ENCODE peak calls at places on chromosome 14, in nine cellular contexts. A, E, F, N, K, X, O, I and V are unnamed samples.

GRCh38 chr14:74965770-74966153 is 10.4 kb upstream of the PGF start:
- DNase-seq in K (no peak), N (no peak), X (no peak), I (no peak), E (no peak), F (no peak), A (no peak), O (no peak), V (no peak)

GRCh38 chr14:70018246-70018645 is 139.0 kb downstream of the SMOC1 start:
- DNase-seq in F (no peak), O (no peak), X (no peak), N (no peak), A (no peak), K (no peak), I (no peak), E (no peak), V (no peak)

GRCh38 chr14:23294346-23294733 is 8.3 kb downstream of the PPP1R3E start:
- DNase-seq in I (no peak), E (no peak), O (no peak), K (no peak), F (no peak), X (no peak), A (no peak), N (no peak), V (no peak)

GRCh38 chr14:95537298-95538089 is 2.6 kb downstream of the GLRX5 start:
- DNase-seq in F (no peak), E (no peak), N (no peak), X (no peak), I (no peak), K (no peak), O (no peak), A (no peak), V (no peak)

GRCh38 chr14:61761959-61762786 is at the start of gene SNAPC1:
- DNase-seq in E (peak; percentile 96), F (peak; percentile 98), I (peak; percentile 98), O (peak; percentile 98), K (peak; percentile 96), N (peak; percentile 96), A (peak; percentile 99), X (peak; percentile 98), V (peak; percentile 96)

GRCh38 chr14:38257500-38257899 is 1.6 kb upstream of the CLEC14A start:
- DNase-seq in X (no peak), A (no peak), F (no peak), E (no peak), I (no peak), K (no peak), N (no peak), O (no peak), V (no peak)

GRCh38 chr14:95359974-95360826 is 40.5 kb upstream of the CLMN start:
- DNase-seq in O (no peak), E (no peak), N (peak; percentile 79), F (no peak), A (peak; percentile 60), X (no peak), K (no peak), I (no peak), V (no peak)

GRCh38 chr14:91250912-91251311 is 6.4 kb upstream of the GPR68 start:
- DNase-seq in N (no peak), A (no peak), E (no peak), X (no peak), F (no peak), O (no peak), I (no peak), K (no peak), V (no peak)

GRCh38 chr14:89457007-89457406 is 40.0 kb upstream of the FOXN3 start:
- DNase-seq in O (no peak), F (no peak), N (no peak), I (no peak), K (no peak), E (no peak), X (no peak), A (no peak), V (no peak)

GRCh38 chr14:68734231-68734732 is 58.6 kb downstream of the ZFP36L1 start:
- DNase-seq in N (no peak), A (no peak), F (no peak), O (peak; percentile 65), X (no peak), E (no peak), K (no peak), I (peak; percentile 39), V (no peak)

GRCh38 chr14:80629606-80630005 is 311.9 kb downstream of the CEP128 start:
- DNase-seq in K (no peak), X (no peak), I (no peak), N (no peak), E (no peak), O (no peak), A (peak; percentile 22), F (no peak), V (no peak)

GRCh38 chr14:34843011-34843554 is 32.1 kb downstream of the BAZ1A start:
- DNase-seq in O (no peak), A (peak; percentile 50), K (peak; percentile 59), I (peak; percentile 29), N (no peak), X (no peak), F (no peak), E (no peak), V (no peak)

GRCh38 chr14:56487090-56487667 is 92.4 kb upstream of the TMEM260 start:
- DNase-seq in N (no peak), X (no peak), K (peak; percentile 3), O (no peak), E (no peak), I (no peak), A (peak; percentile 57), F (no peak), V (no peak)

GRCh38 chr14:79483472-79483871 is 727.8 kb downstream of the DIO2 start:
- DNase-seq in F (no peak), O (no peak), A (peak; percentile 67), E (no peak), N (no peak), I (no peak), X (no peak), K (no peak), V (no peak)

GRCh38 chr14:105857816-105858675 is 331.7 kb downstream of the TMEM121 start:
- DNase-seq in O (peak; percentile 19), X (peak; percentile 16), E (no peak), I (no peak), N (peak; percentile 11), K (no peak), F (no peak), A (no peak), V (peak; percentile 36)

GRCh38 chr14:24887623-24888304 is 162.2 kb downstream of the STXBP6 start:
- DNase-seq in K (no peak), I (no peak), A (peak; percentile 54), E (no peak), X (no peak), N (no peak), O (no peak), F (no peak), V (no peak)

GRCh38 chr14:103408491-103409155 is 23.4 kb downstream of the MARK3 start:
- DNase-seq in E (no peak), O (no peak), I (no peak), X (peak; percentile 54), N (no peak), K (no peak), F (no peak), A (peak; percentile 66), V (no peak)

GRCh38 chr14:93893550-93894329 is 33.4 kb upstream of the FAM181A start:
- DNase-seq in A (no peak), X (no peak), O (no peak), I (no peak), E (no peak), N (no peak), K (no peak), F (no peak), V (no peak)

GRCh38 chr14:34175574-34175973 is 224.7 kb upstream of the EGLN3 start:
- DNase-seq in X (no peak), F (no peak), O (no peak), A (no peak), E (no peak), I (no peak), N (no peak), K (no peak), V (no peak)

GRCh38 chr14:62711351-62712023 is 333.8 kb downstream of the KCNH5 start:
- DNase-seq in N (no peak), E (no peak), A (no peak), I (no peak), F (no peak), X (no peak), K (no peak), O (no peak), V (no peak)

GRCh38 chr14:104803280-104803915 is 2.5 kb downstream of the ZBTB42 start:
- DNase-seq in X (no peak), K (no peak), N (no peak), F (no peak), O (no peak), E (no peak), A (no peak), I (no peak), V (no peak)

GRCh38 chr14:88614218-88614907 is 51.5 kb downstream of the ZC3H14 start:
- DNase-seq in I (no peak), K (peak; percentile 48), X (no peak), N (no peak), O (no peak), F (no peak), E (no peak), A (peak; percentile 76), V (no peak)

GRCh38 chr14:95098984-95099599 is 58.2 kb downstream of the DICER1 start:
- DNase-seq in A (peak; percentile 58), K (peak; percentile 68), O (peak; percentile 64), I (peak; percentile 24), F (peak; percentile 10), E (no peak), N (peak; percentile 67), X (peak; percentile 74), V (no peak)